ENCODE peak calls at places on chromosomes 12 and 14, in six cellular contexts. P is psoas muscle, W is OCI-LY7, G is IMR-90, K is AG04450, A is fibroblast of lung. M is an unnamed sample.

GRCh38 chr14:71588028-71588427 is 344.2 kb upstream of the RGS6 start:
- DNase-seq in P (no peak), W (no peak), G (peak), K (no peak), A (peak), M (no peak)

GRCh38 chr14:101103321-101103901 is 199.9 kb upstream of the RTL1 start:
- DNase-seq in P (no peak), W (no peak), G (no peak), K (no peak), A (no peak), M (no peak)

GRCh38 chr14:68124885-68125731 is 305.5 kb downstream of the RAD51B start:
- DNase-seq in P (no peak), W (no peak), G (peak), K (no peak), A (no peak), M (no peak)

GRCh38 chr12:44618960-44619359 is 257.2 kb downstream of the NELL2 start:
- DNase-seq in P (no peak), W (peak), G (no peak), K (no peak), A (no peak), M (peak)

GRCh38 chr12:22672951-22673350 is 48.0 kb downstream of the ETNK1 start:
- DNase-seq in P (no peak), W (no peak), G (peak), K (peak), A (peak), M (no peak)

GRCh38 chr12:51863921-51864700 is 15.6 kb upstream of the FIGNL2 start:
- DNase-seq in P (peak), W (no peak), G (no peak), K (no peak), A (no peak), M (peak)

GRCh38 chr14:68977137-68977740 is 1.9 kb downstream of the ACTN1 start:
- DNase-seq in P (no peak), W (no peak), G (no peak), K (no peak), A (no peak), M (no peak)

GRCh38 chr12:8989425-8989824 is at the start of gene KLRG1:
- DNase-seq in P (no peak), W (no peak), G (no peak), K (no peak), A (no peak), M (no peak)

GRCh38 chr14:96723946-96724345 is 73.2 kb upstream of the VRK1 start:
- DNase-seq in P (no peak), W (no peak), G (no peak), K (no peak), A (no peak), M (no peak)

GRCh38 chr12:26126340-26127284 is 1.8 kb upstream of the BHLHE41 start:
- DNase-seq in P (peak), W (no peak), G (peak), K (no peak), A (peak), M (peak)

GRCh38 chr12:57767876-57768275 is 998 bp upstream of the CYP27B1 start:
- DNase-seq in P (no peak), W (no peak), G (no peak), K (no peak), A (no peak), M (no peak)

GRCh38 chr14:62289471-62289870 is 527.3 kb downstream of the SNAPC1 start:
- DNase-seq in P (no peak), W (no peak), G (peak), K (peak), A (peak), M (no peak)

GRCh38 chr12:116141110-116141832 is 136.2 kb downstream of the MED13L start:
- DNase-seq in P (no peak), W (peak), G (no peak), K (no peak), A (peak), M (no peak)

GRCh38 chr12:4280351-4281163 is 7.0 kb downstream of the CCND2 start:
- DNase-seq in P (no peak), W (no peak), G (no peak), K (no peak), A (peak), M (no peak)

GRCh38 chr12:11662369-11662768 is 12.9 kb downstream of the ETV6 start:
- DNase-seq in P (no peak), W (no peak), G (no peak), K (no peak), A (no peak), M (no peak)

GRCh38 chr12:69108024-69108423 is 131.3 kb upstream of the CPSF6 start:
- DNase-seq in P (no peak), W (no peak), G (no peak), K (no peak), A (peak), M (no peak)

GRCh38 chr12:91871751-91872150 is 273.9 kb downstream of the BTG1 start:
- DNase-seq in P (no peak), W (no peak), G (no peak), K (no peak), A (no peak), M (no peak)

GRCh38 chr14:54364555-54365415 is 32.0 kb upstream of the CDKN3 start:
- DNase-seq in P (peak), W (no peak), G (peak), K (no peak), A (peak), M (no peak)

GRCh38 chr12:58452546-58452945 is 467.8 kb downstream of the LRIG3 start:
- DNase-seq in P (no peak), W (no peak), G (peak), K (no peak), A (peak), M (no peak)

GRCh38 chr14:95326987-95327386 is 7.3 kb upstream of the CLMN start:
- DNase-seq in P (no peak), W (peak), G (no peak), K (no peak), A (no peak), M (no peak)

GRCh38 chr12:65923228-65923627 is 98.9 kb downstream of the HMGA2 start:
- DNase-seq in P (no peak), W (peak), G (no peak), K (no peak), A (no peak), M (no peak)

GRCh38 chr14:72917420-72917819 is 8.8 kb upstream of the DCAF4 start:
- DNase-seq in P (no peak), W (no peak), G (no peak), K (no peak), A (no peak), M (no peak)
- TF ChIP-seq CTCF in P (no peak), W (no peak), G (no peak), K (no peak), A (no peak), M (no peak)

GRCh38 chr14:23322568-23323517 is 1.6 kb downstream of the PABPN1 start:
- DNase-seq in P (no peak), W (no peak), G (no peak), K (no peak), A (no peak), M (no peak)
- H3K4me3 ChIP-seq in P (peak), W (peak), G (peak), K (peak), A (peak), M (peak)

DNA sequence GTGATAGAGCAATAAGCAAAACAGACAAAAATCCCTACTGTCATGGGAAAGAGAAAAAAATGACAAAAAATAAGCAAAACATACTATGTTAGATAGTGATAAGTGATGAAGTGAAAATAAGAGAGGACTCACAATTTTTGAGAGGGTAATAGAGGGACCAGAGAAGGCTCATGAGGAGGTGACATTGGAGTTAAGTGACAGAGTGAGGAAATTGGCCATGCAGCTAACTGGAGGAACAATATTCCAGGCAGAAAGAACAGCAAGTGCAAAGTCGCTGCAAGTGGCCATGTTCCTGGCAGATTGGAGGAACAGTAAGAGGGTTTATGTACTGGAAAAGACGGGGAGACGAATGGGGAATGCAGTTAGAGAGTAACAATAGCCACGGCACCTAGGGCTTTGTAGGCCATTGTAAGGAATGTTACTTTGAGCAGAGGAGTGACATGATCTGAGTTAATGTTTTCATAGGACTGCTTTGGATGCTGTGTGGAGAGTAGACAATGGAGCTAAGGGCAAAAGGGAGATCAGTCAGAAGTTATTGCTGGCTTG is 1.4 kb upstream of the SAV1 start:
- DNase-seq in P (no peak), W (no peak), G (no peak), K (no peak), A (no peak), M (no peak)
- H3K27ac ChIP-seq in P (no peak), W (no peak), G (peak), K (no peak), A (no peak), M (no peak)

GRCh38 chr12:105504286-105504685 is 173.8 kb downstream of the C12orf75 start:
- DNase-seq in P (no peak), W (no peak), G (no peak), K (no peak), A (no peak), M (no peak)
- TF ChIP-seq CTCF in P (no peak), W (peak), G (no peak), K (peak), A (no peak), M (peak)

M was measured in WERI-Rb-1.